ENCODE peak calls at places on chromosomes 11 and 22, in six cellular contexts. O is DMS153; M is LoVo; K is effector memory CD8-positive, alpha-beta T cell; J is colonic mucosa; Y is fibroblast of pulmonary artery. F is an unnamed sample.

GRCh38 chr11:62264004-62264403 is 6.0 kb upstream of the SCGB2A2 start:
- DNase-seq in M (no peak), Y (peak; percentile 39), J (no peak), O (no peak), K (no peak), F (no peak)

GRCh38 chr11:46920709-46921108 is 2.4 kb upstream of the LRP4 start:
- DNase-seq in O (no peak), K (no peak), J (no peak), Y (peak; percentile 91), M (no peak), F (peak; percentile 90)

GRCh38 chr22:38719196-38719595 is 13.5 kb downstream of the GTPBP1 start:
- DNase-seq in O (no peak), K (no peak), J (no peak), Y (no peak), M (no peak), F (no peak)

GRCh38 chr11:120331301-120331966 is 4.8 kb upstream of the ARHGEF12 start:
- DNase-seq in J (no peak), M (peak; percentile 49), Y (peak; percentile 83), K (no peak), O (no peak), F (peak; percentile 63)

GRCh38 chr11:105790841-105791240 is 181.0 kb downstream of the GRIA4 start:
- DNase-seq in Y (no peak), M (no peak), O (no peak), J (no peak), K (no peak), F (no peak)

GRCh38 chr11:11263238-11264030 is 89.6 kb downstream of the CSNK2A3 start:
- DNase-seq in Y (no peak), M (no peak), O (peak; percentile 81), K (no peak), J (no peak), F (peak; percentile 19)

GRCh38 chr11:120057595-120058581 is 80.0 kb downstream of the TRIM29 start:
- DNase-seq in Y (peak; percentile 10), J (peak; percentile 34), M (peak; percentile 63), K (no peak), O (peak; percentile 4), F (no peak)

GRCh38 chr11:115576606-115577005 is 72.4 kb upstream of the CADM1 start:
- DNase-seq in J (no peak), M (no peak), O (no peak), Y (no peak), K (no peak), F (no peak)

GRCh38 chr22:33270596-33270995 is 212.4 kb upstream of the SYN3 start:
- DNase-seq in Y (no peak), J (no peak), O (no peak), M (no peak), K (no peak), F (no peak)

GRCh38 chr11:88629496-88629895 is 292.0 kb upstream of the CTSC start:
- DNase-seq in O (no peak), K (no peak), Y (no peak), J (no peak), M (no peak), F (no peak)

GRCh38 chr11:109480251-109480650 is 58.3 kb downstream of the C11orf87 start:
- DNase-seq in J (no peak), K (no peak), M (no peak), Y (no peak), O (no peak), F (no peak)

GRCh38 chr11:61273151-61274078 is 21.7 kb downstream of the VWCE start:
- DNase-seq in Y (no peak), O (no peak), M (no peak), J (peak; percentile 43), K (no peak), F (peak; percentile 47)

GRCh38 chr11:121497176-121497995 is 44.6 kb upstream of the SORL1-AS1 start:
- DNase-seq in K (no peak), M (no peak), O (no peak), Y (no peak), J (peak; percentile 29), F (no peak)